ENCODE peak calls at places on chromosome 2, in four cellular contexts. One of them, this sample, is unnamed.

GRCh38 chr2:214593723-214594122 is 182.9 kb downstream of the VWC2L start:
- DNase-seq in HT1080: peak; percentile 82
- DNase-seq in SK-MEL-5: no peak
- DNase-seq in Daoy: peak; percentile 62
- DNase-seq in this sample: peak; percentile 90

GRCh38 chr2:43467889-43468288 is 127.9 kb downstream of the THADA start:
- DNase-seq in HT1080: peak; percentile 45
- DNase-seq in SK-MEL-5: no peak
- DNase-seq in Daoy: peak; percentile 16
- DNase-seq in this sample: no peak

GRCh38 chr2:22037274-22037673 is 913.5 kb downstream of the TDRD15 start:
- DNase-seq in HT1080: peak; percentile 4
- DNase-seq in SK-MEL-5: no peak
- DNase-seq in Daoy: peak; percentile 3
- DNase-seq in this sample: no peak

GRCh38 chr2:127389778-127390435 is 2.1 kb upstream of the MAP3K2 start:
- DNase-seq in HT1080: no peak
- DNase-seq in SK-MEL-5: no peak
- DNase-seq in Daoy: no peak
- DNase-seq in this sample: no peak

GRCh38 chr2:65877331-65877791 is 445.0 kb upstream of the SPRED2 start:
- DNase-seq in HT1080: peak; percentile 51
- DNase-seq in SK-MEL-5: no peak
- DNase-seq in Daoy: peak; percentile 4
- DNase-seq in this sample: no peak

GRCh38 chr2:207892676-207893402 is 123.1 kb upstream of the FZD5 start:
- DNase-seq in HT1080: no peak
- DNase-seq in SK-MEL-5: no peak
- DNase-seq in Daoy: no peak
- DNase-seq in this sample: no peak

GRCh38 chr2:64784168-64785061 is 130.7 kb upstream of the SERTAD2 start:
- DNase-seq in HT1080: no peak
- DNase-seq in SK-MEL-5: no peak
- DNase-seq in Daoy: no peak
- DNase-seq in this sample: no peak

GRCh38 chr2:65604246-65604645 is 171.8 kb upstream of the SPRED2 start:
- DNase-seq in HT1080: no peak
- DNase-seq in SK-MEL-5: no peak
- DNase-seq in Daoy: peak; percentile 17
- DNase-seq in this sample: no peak

GRCh38 chr2:128791120-128791982 is 472.7 kb upstream of the HS6ST1 start:
- DNase-seq in HT1080: no peak
- DNase-seq in SK-MEL-5: no peak
- DNase-seq in Daoy: no peak
- DNase-seq in this sample: no peak

GRCh38 chr2:112577756-112578155 is 6.7 kb upstream of the CHCHD5 start:
- DNase-seq in HT1080: peak; percentile 34
- DNase-seq in SK-MEL-5: peak; percentile 15
- DNase-seq in Daoy: no peak
- DNase-seq in this sample: no peak

GRCh38 chr2:78907089-78907488 is 118.4 kb upstream of the REG3G start:
- DNase-seq in HT1080: no peak
- DNase-seq in SK-MEL-5: no peak
- DNase-seq in Daoy: no peak
- DNase-seq in this sample: no peak

GRCh38 chr2:237797253-237797652 is 1.3 kb upstream of the RBM44 start:
- DNase-seq in HT1080: no peak
- DNase-seq in SK-MEL-5: no peak
- DNase-seq in Daoy: no peak
- DNase-seq in this sample: no peak

GRCh38 chr2:196263181-196263747 is 91.9 kb upstream of the STK17B start:
- DNase-seq in HT1080: peak; percentile 72
- DNase-seq in SK-MEL-5: peak; percentile 96
- DNase-seq in Daoy: peak; percentile 53
- DNase-seq in this sample: peak; percentile 47

GRCh38 chr2:158990397-158991209 is 22.2 kb downstream of the TANC1 start:
- DNase-seq in HT1080: peak; percentile 97
- DNase-seq in SK-MEL-5: no peak
- DNase-seq in Daoy: peak; percentile 84
- DNase-seq in this sample: peak; percentile 89

GRCh38 chr2:237691200-237691907 is 64.0 kb downstream of the LRRFIP1 start:
- DNase-seq in HT1080: no peak
- DNase-seq in SK-MEL-5: no peak
- DNase-seq in Daoy: no peak
- DNase-seq in this sample: no peak

GRCh38 chr2:225274751-225275150 is 124.8 kb upstream of the NYAP2 start:
- DNase-seq in HT1080: peak; percentile 6
- DNase-seq in SK-MEL-5: no peak
- DNase-seq in Daoy: no peak
- DNase-seq in this sample: no peak

GRCh38 chr2:23548143-23548769 is 163.3 kb downstream of the KLHL29 start:
- DNase-seq in HT1080: no peak
- DNase-seq in SK-MEL-5: no peak
- DNase-seq in Daoy: no peak
- DNase-seq in this sample: no peak

GRCh38 chr2:159035790-159036411 is 67.5 kb downstream of the TANC1 start:
- DNase-seq in HT1080: peak; percentile 61
- DNase-seq in SK-MEL-5: peak; percentile 74
- DNase-seq in Daoy: peak; percentile 64
- DNase-seq in this sample: peak; percentile 48

GRCh38 chr2:239690651-239691631 is 290.1 kb upstream of the HDAC4 start:
- DNase-seq in HT1080: no peak
- DNase-seq in SK-MEL-5: no peak
- DNase-seq in Daoy: no peak
- DNase-seq in this sample: no peak

GRCh38 chr2:236731767-236732580 is 162.3 kb downstream of the ACKR3 start:
- DNase-seq in HT1080: peak; percentile 23
- DNase-seq in SK-MEL-5: peak; percentile 54
- DNase-seq in Daoy: peak; percentile 57
- DNase-seq in this sample: peak; percentile 62

GRCh38 chr2:38968021-38968420 is 78.3 kb downstream of the ARHGEF33 start:
- DNase-seq in HT1080: no peak
- DNase-seq in SK-MEL-5: no peak
- DNase-seq in Daoy: no peak
- DNase-seq in this sample: no peak

GRCh38 chr2:33276868-33277503 is 199.5 kb upstream of the RASGRP3 start:
- DNase-seq in HT1080: no peak
- DNase-seq in SK-MEL-5: no peak
- DNase-seq in Daoy: no peak
- DNase-seq in this sample: no peak

GRCh38 chr2:218962859-218963492 is 3.5 kb downstream of the CDK5R2 start:
- DNase-seq in HT1080: peak; percentile 64
- DNase-seq in SK-MEL-5: peak; percentile 72
- DNase-seq in Daoy: peak; percentile 95
- DNase-seq in this sample: peak; percentile 74

GRCh38 chr2:147356157-147356556 is 488.7 kb upstream of the ACVR2A start:
- DNase-seq in HT1080: no peak
- DNase-seq in SK-MEL-5: no peak
- DNase-seq in Daoy: no peak
- DNase-seq in this sample: no peak

GRCh38 chr2:98378901-98379300 is 32.6 kb downstream of the CNGA3 start:
- DNase-seq in HT1080: peak; percentile 67
- DNase-seq in SK-MEL-5: peak; percentile 1
- DNase-seq in Daoy: peak; percentile 74
- DNase-seq in this sample: no peak

GRCh38 chr2:84866121-84866520 is 14.8 kb downstream of the TRABD2A start:
- DNase-seq in HT1080: no peak
- DNase-seq in SK-MEL-5: no peak
- DNase-seq in Daoy: no peak
- DNase-seq in this sample: no peak

GRCh38 chr2:162022290-162022945 is 51.6 kb downstream of the DPP4 start:
- DNase-seq in HT1080: peak; percentile 26
- DNase-seq in SK-MEL-5: no peak
- DNase-seq in Daoy: no peak
- DNase-seq in this sample: peak; percentile 73

GRCh38 chr2:125584732-125585131 is 1071.2 kb upstream of the GYPC start:
- DNase-seq in HT1080: no peak
- DNase-seq in SK-MEL-5: no peak
- DNase-seq in Daoy: no peak
- DNase-seq in this sample: no peak

GRCh38 chr2:170972508-170973224 is 43.6 kb downstream of the GORASP2 start:
- DNase-seq in HT1080: no peak
- DNase-seq in SK-MEL-5: no peak
- DNase-seq in Daoy: no peak
- DNase-seq in this sample: no peak

GRCh38 chr2:74427551-74427950 is 6.0 kb downstream of the WDR54 start:
- DNase-seq in HT1080: no peak
- DNase-seq in SK-MEL-5: no peak
- DNase-seq in Daoy: no peak
- DNase-seq in this sample: no peak

GRCh38 chr2:1739961-1740713 is 4.2 kb downstream of the PXDN start:
- DNase-seq in HT1080: no peak
- DNase-seq in SK-MEL-5: no peak
- DNase-seq in Daoy: peak; percentile 49
- DNase-seq in this sample: no peak

GRCh38 chr2:127045792-127046501 is 61.0 kb downstream of the BIN1 start:
- DNase-seq in HT1080: no peak
- DNase-seq in SK-MEL-5: no peak
- DNase-seq in Daoy: peak; percentile 0
- DNase-seq in this sample: no peak

GRCh38 chr2:122319551-122320132 is 564.2 kb downstream of the TSN start:
- DNase-seq in HT1080: no peak
- DNase-seq in SK-MEL-5: no peak
- DNase-seq in Daoy: no peak
- DNase-seq in this sample: no peak

GRCh38 chr2:166293984-166294383 is 81.8 kb downstream of the SCN9A start:
- DNase-seq in HT1080: peak; percentile 6
- DNase-seq in SK-MEL-5: no peak
- DNase-seq in Daoy: no peak
- DNase-seq in this sample: no peak

GRCh38 chr2:178553047-178553446 is 72.8 kb downstream of the PLEKHA3 start:
- DNase-seq in HT1080: peak; percentile 90
- DNase-seq in SK-MEL-5: no peak
- DNase-seq in Daoy: peak; percentile 51
- DNase-seq in this sample: peak; percentile 59

GRCh38 chr2:217729426-217730058 is 273.3 kb downstream of the TNS1 start:
- DNase-seq in HT1080: no peak
- DNase-seq in SK-MEL-5: no peak
- DNase-seq in Daoy: no peak
- DNase-seq in this sample: no peak

GRCh38 chr2:168944065-168944464 is 43.0 kb downstream of the G6PC2 start:
- DNase-seq in HT1080: no peak
- DNase-seq in SK-MEL-5: peak; percentile 6
- DNase-seq in Daoy: no peak
- DNase-seq in this sample: no peak

GRCh38 chr2:231182500-231182899 is 15.9 kb upstream of the ARMC9 start:
- DNase-seq in HT1080: no peak
- DNase-seq in SK-MEL-5: no peak
- DNase-seq in Daoy: peak; percentile 23
- DNase-seq in this sample: no peak